ENCODE peak calls at places on chromosomes 16 and 17, in eight cellular contexts. O is fibroblast of mammary gland, Q is A549, W is spleen, C is tibial artery, X is ovary, Z is body of pancreas, I is sigmoid colon. M is an unnamed sample.

GRCh38 chr16:5438591-5438990 is 341.0 kb upstream of the EEF2KMT start:
- DNase-seq in O (peak; percentile 13), Q (no peak), W (no peak), C (no peak), X (no peak), Z (no peak), I (no peak), M (no peak)

GRCh38 chr16:14337303-14338191 is 266.4 kb downstream of the MRTFB start:
- DNase-seq in O (peak; percentile 42), Q (no peak), W (no peak), C (no peak), X (peak; percentile 31), Z (peak; percentile 45), I (no peak), M (no peak)

GRCh38 chr16:4734730-4735575 is 616 bp downstream of the DNAAF8 start:
- DNase-seq in O (peak; percentile 68), Q (peak; percentile 73), W (peak; percentile 98), C (peak; percentile 93), X (peak; percentile 89), Z (peak; percentile 95), I (peak; percentile 94), M (peak; percentile 93)

GRCh38 chr17:33267279-33267790 is 25.8 kb downstream of the ASIC2 start:
- DNase-seq in O (peak; percentile 95), Q (peak; percentile 71), W (no peak), C (no peak), X (no peak), Z (no peak), I (no peak), M (no peak)

GRCh38 chr17:43576563-43577229 is 30.6 kb upstream of the ETV4 start:
- DNase-seq in O (peak; percentile 75), Q (peak; percentile 80), W (peak; percentile 87), C (peak; percentile 73), X (peak; percentile 79), Z (peak; percentile 75), I (peak; percentile 77), M (peak; percentile 84)

GRCh38 chr16:27778926-27779570 is 229.1 kb downstream of the KATNIP start:
- DNase-seq in O (no peak), Q (no peak), W (peak; percentile 54), C (no peak), X (no peak), Z (no peak), I (no peak), M (no peak)

GRCh38 chr16:69796285-69797118 is 34.4 kb downstream of the WWP2 start:
- DNase-seq in O (peak; percentile 82), Q (peak; percentile 80), W (no peak), C (no peak), X (no peak), Z (no peak), I (peak; percentile 69), M (no peak)

GRCh38 chr17:78341559-78342437 is 18.1 kb downstream of the SOCS3 start:
- DNase-seq in O (peak; percentile 75), Q (peak; percentile 77), W (peak; percentile 92), C (peak; percentile 90), X (peak; percentile 88), Z (peak; percentile 85), I (peak; percentile 89), M (peak; percentile 88)

GRCh38 chr16:15606521-15607220 is 36.3 kb downstream of the MARF1 start:
- DNase-seq in O (no peak), Q (no peak), W (no peak), C (no peak), X (no peak), Z (no peak), I (no peak), M (no peak)

GRCh38 chr16:11668590-11669379 is 530 bp downstream of the SNN start:
- DNase-seq in O (no peak), Q (no peak), W (peak; percentile 91), C (peak; percentile 63), X (peak; percentile 65), Z (peak; percentile 34), I (no peak), M (peak; percentile 54)

GRCh38 chr17:27489045-27489715 is 32.9 kb downstream of the KSR1 start:
- DNase-seq in O (peak; percentile 44), Q (peak; percentile 67), W (peak; percentile 81), C (peak; percentile 87), X (peak; percentile 56), Z (no peak), I (peak; percentile 87), M (peak; percentile 61)

GRCh38 chr16:2471653-2472487 is 773 bp downstream of the NTN3 start:
- DNase-seq in O (no peak), Q (no peak), W (no peak), C (no peak), X (no peak), Z (no peak), I (no peak), M (no peak)

GRCh38 chr16:1314399-1315068 is 5.1 kb downstream of the UBE2I start:
- DNase-seq in O (no peak), Q (no peak), W (no peak), C (no peak), X (no peak), Z (no peak), I (no peak), M (no peak)

GRCh38 chr17:64503821-64504768 is 2.0 kb downstream of the DDX5 start:
- DNase-seq in O (no peak), Q (no peak), W (no peak), C (no peak), X (no peak), Z (no peak), I (no peak), M (no peak)

GRCh38 chr16:1789643-1790045 is 3.9 kb downstream of the IGFALS start:
- DNase-seq in O (no peak), Q (no peak), W (peak; percentile 71), C (peak; percentile 62), X (peak; percentile 23), Z (no peak), I (peak; percentile 58), M (no peak)

GRCh38 chr17:65220732-65221131 is 83.6 kb downstream of the RGS9 start:
- DNase-seq in O (no peak), Q (no peak), W (no peak), C (no peak), X (no peak), Z (no peak), I (no peak), M (no peak)

GRCh38 chr16:81873843-81874752 is 95.0 kb downstream of the PLCG2 start:
- DNase-seq in O (peak; percentile 43), Q (peak; percentile 59), W (peak; percentile 88), C (no peak), X (no peak), Z (peak; percentile 77), I (no peak), M (peak; percentile 68)

GRCh38 chr16:69397821-69398521 is 12.2 kb upstream of the TERF2 start:
- DNase-seq in O (peak; percentile 86), Q (peak; percentile 93), W (no peak), C (no peak), X (peak; percentile 46), Z (peak; percentile 66), I (no peak), M (no peak)

GRCh38 chr17:71726320-71726719 is 394.5 kb upstream of the SOX9 start:
- DNase-seq in O (no peak), Q (no peak), W (no peak), C (no peak), X (no peak), Z (peak; percentile 38), I (no peak), M (no peak)
- H3K4me3 ChIP-seq in O (no peak overlapping the region), Q (no peak overlapping the region), W (no peak overlapping the region), C (no peak overlapping the region), X (no peak overlapping the region), Z (no peak overlapping the region), I (no peak overlapping the region), M (no peak overlapping the region)

GRCh38 chr17:62967111-62967449 is 1.0 kb downstream of the TANC2 start:
- DNase-seq in O (no peak), Q (no peak), W (no peak), C (no peak), X (no peak), Z (no peak), I (no peak), M (no peak)

GRCh38 chr17:62971853-62972252 is 5.8 kb downstream of the TANC2 start:
- DNase-seq in O (no peak), Q (no peak), W (no peak), C (no peak), X (no peak), Z (no peak), I (no peak), M (no peak)

GRCh38 chr17:62966426-62967110 is 533 bp downstream of the TANC2 start:
- DNase-seq in O (peak; percentile 38), Q (peak; percentile 45), W (peak; percentile 93), C (no peak), X (peak; percentile 79), Z (peak; percentile 79), I (no peak), M (no peak)

GRCh38 chr17:62968445-62968923 is 2.4 kb downstream of the TANC2 start:
- DNase-seq in O (peak; percentile 94), Q (peak; percentile 93), W (no peak), C (no peak), X (no peak), Z (peak; percentile 52), I (no peak), M (peak; percentile 58)

DNA sequence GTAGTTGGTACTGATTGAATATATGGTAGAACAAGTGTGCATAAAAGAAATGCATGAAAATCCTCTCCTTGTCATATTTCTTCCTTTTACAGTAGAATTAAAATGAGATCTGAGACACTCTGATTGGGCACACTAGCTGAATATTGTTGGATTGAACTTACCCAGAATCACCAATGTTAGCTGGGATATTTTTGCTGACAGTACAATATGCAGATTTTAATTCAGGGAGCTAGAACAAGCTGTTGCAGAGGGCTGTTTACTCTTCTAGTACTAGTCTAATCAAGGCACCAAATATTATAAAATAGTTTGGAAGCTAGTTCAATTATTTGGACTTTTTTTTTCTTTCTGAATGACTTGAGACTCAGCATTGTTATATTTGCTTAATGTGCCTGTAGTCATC is 4.6 kb downstream of the TANC2 start:
- DNase-seq in O (no peak), Q (no peak), W (no peak), C (no peak), X (no peak), Z (no peak), I (no peak), M (no peak)
- H3K4me3 ChIP-seq in O (no peak overlapping the region), Q (no peak overlapping the region), W (no peak overlapping the region), C (no peak overlapping the region), X (no peak overlapping the region), Z (no peak overlapping the region), I (no peak overlapping the region), M (no peak overlapping the region)

DNA sequence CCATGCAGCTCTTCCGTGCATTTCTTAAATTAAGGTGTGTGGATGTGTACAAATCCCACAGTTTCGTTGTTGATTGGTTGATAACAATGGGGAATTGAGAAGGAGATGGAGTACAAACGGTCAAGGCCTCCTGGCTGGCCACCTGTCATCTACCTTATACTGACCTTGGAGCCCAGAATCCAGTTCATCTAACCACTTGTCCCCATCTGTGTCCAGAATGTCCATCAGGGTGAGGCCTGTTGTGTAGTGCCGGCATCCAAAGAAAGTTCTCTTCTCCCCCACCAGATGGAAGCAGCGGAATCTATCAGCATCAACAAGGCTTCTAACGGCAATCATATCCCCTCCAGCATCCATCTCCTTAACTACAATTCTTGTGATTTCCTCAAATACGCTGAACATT is 1.5 kb downstream of the GSDMB start:
- DNase-seq in O (peak; percentile 28), Q (peak; percentile 42), W (no peak), C (no peak), X (no peak), Z (no peak), I (no peak), M (peak; percentile 20)
- H3K4me3 ChIP-seq in O (no peak overlapping the region), Q (no peak overlapping the region), W (no peak overlapping the region), C (no peak overlapping the region), X (no peak overlapping the region), Z (no peak overlapping the region), I (no peak overlapping the region), M (no peak overlapping the region)

GRCh38 chr16:86363836-86364618 is 146.3 kb upstream of the FOXF1 start:
- DNase-seq in O (no peak), Q (no peak), W (no peak), C (no peak), X (no peak), Z (no peak), I (peak; percentile 95), M (no peak)
- H3K4me3 ChIP-seq in O (no peak overlapping the region), Q (no peak overlapping the region), W (no peak overlapping the region), C (no peak overlapping the region), X (no peak overlapping the region), Z (no peak overlapping the region), I (no peak overlapping the region), M (no peak overlapping the region)

M was measured in Peyer's patch.